ENCODE peak calls at places on chromosomes 3 and 15, in five cellular contexts. E, V, U, X and W are unnamed samples.

GRCh38 chr3:119562307-119562961 is 3.0 kb upstream of the CD80 start:
- DNase-seq in U (no peak), E (no peak), V (no peak), X (no peak), W (no peak)

GRCh38 chr3:111434941-111435622 is 106.9 kb upstream of the CD96 start:
- DNase-seq in X (no peak), U (no peak), E (no peak), V (no peak), W (no peak)

GRCh38 chr3:80087769-80088168 is 320.0 kb upstream of the ROBO1 start:
- DNase-seq in V (no peak), U (no peak), E (no peak), X (no peak), W (no peak)

GRCh38 chr3:1082024-1082633 is 10.7 kb upstream of the CNTN6 start:
- DNase-seq in U (peak; percentile 61), E (peak; percentile 36), V (peak; percentile 78), X (peak; percentile 61), W (no peak)

GRCh38 chr3:70571696-70572095 is 259.3 kb upstream of the MDFIC2 start:
- DNase-seq in V (no peak), U (no peak), E (no peak), X (no peak), W (no peak)

GRCh38 chr3:38834110-38834509 is 18.1 kb upstream of the SCN10A start:
- DNase-seq in E (no peak), U (peak; percentile 83), V (peak; percentile 64), X (peak; percentile 75), W (peak; percentile 61)

GRCh38 chr15:44537728-44538240 is 837 bp downstream of the EIF3J start:
- DNase-seq in U (no peak), X (no peak), E (no peak), V (no peak), W (no peak)

GRCh38 chr15:26503998-26504397 is 268.9 kb downstream of the GABRB3 start:
- DNase-seq in V (no peak), U (no peak), E (no peak), X (no peak), W (no peak)

GRCh38 chr3:11459147-11459837 is 184.4 kb downstream of the VGLL4 start:
- DNase-seq in V (no peak), X (no peak), E (no peak), U (no peak), W (no peak)

GRCh38 chr15:40263036-40263754 is 19.7 kb downstream of the ANKRD63 start:
- DNase-seq in V (peak; percentile 65), E (no peak), U (no peak), X (no peak), W (no peak)

GRCh38 chr3:136954246-136954645 is 3.5 kb upstream of the IL20RB start:
- DNase-seq in X (no peak), V (no peak), E (no peak), U (no peak), W (no peak)

GRCh38 chr15:38589502-38589901 is 24.9 kb upstream of the RASGRP1 start:
- DNase-seq in X (no peak), V (peak; percentile 63), U (no peak), E (peak; percentile 39), W (no peak)

GRCh38 chr3:183764854-183765731 is 60.3 kb downstream of the MAP6D1 start:
- DNase-seq in X (no peak), E (no peak), U (no peak), V (no peak), W (no peak)

GRCh38 chr15:63800739-63801138 is 33.0 kb downstream of the HERC1 start:
- DNase-seq in V (no peak), E (no peak), X (no peak), U (no peak), W (no peak)

GRCh38 chr3:44114142-44114541 is 127.5 kb upstream of the TOPAZ1 start:
- DNase-seq in E (no peak), U (peak; percentile 83), X (no peak), V (peak; percentile 73), W (no peak)

GRCh38 chr15:71677352-71677751 is 133.0 kb upstream of the NR2E3 start:
- DNase-seq in E (no peak), V (peak; percentile 55), X (no peak), U (no peak), W (no peak)
- H3K4me3 ChIP-seq in E (no peak overlapping the region), V (no peak overlapping the region), X (no peak overlapping the region), U (no peak overlapping the region), W (no peak overlapping the region)

DNA sequence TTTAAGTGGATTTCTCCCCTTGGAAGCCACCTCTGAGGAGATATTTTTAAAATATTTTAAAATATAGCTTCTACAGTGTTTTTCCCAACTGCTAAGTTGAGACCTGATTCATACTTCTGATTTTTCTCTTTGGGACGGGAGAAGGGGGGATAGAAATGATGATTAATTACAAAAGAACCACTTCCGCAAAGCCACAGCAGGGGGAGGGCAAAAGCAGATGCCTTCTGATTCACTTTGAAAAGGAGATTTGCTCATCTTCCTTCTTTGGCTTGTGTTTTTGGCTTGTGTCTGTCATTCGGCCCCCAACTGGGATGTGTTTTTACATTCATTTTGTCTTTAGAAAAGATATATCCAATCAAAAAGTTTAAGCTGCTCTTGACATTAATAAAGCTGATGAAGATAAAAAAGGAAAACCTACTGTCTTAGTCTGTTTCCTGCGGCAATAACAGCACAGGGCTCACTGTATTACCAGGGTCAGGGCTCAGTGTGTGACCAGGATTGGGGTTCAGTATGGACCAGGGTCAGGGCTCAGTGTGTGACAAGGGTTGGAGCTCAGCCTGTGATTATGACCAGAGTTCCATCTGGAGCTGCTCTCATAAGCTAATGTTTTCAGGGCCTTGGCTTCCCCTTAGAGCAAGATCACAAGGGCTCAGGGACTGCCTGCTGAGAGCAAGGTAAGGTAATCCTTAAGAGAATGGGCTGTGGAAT is 223.2 kb downstream of the MTHFS start:
- DNase-seq in V (no peak), X (no peak), E (no peak), U (no peak), W (no peak)
- H3K27ac ChIP-seq in V (no peak overlapping the region), X (no peak overlapping the region), E (no peak overlapping the region), U (no peak overlapping the region), W (peak overlapping the region; percentile 36)

GRCh38 chr3:29373016-29373690 is 92.3 kb downstream of the RBMS3 start:
- DNase-seq in U (no peak), X (no peak), V (no peak), E (no peak), W (no peak)
- H3K4me1 ChIP-seq in U (peaks cover 2% of the 10 kb centered on the region), X (peaks cover 44% of the 10 kb centered on the region), V (peaks cover 28% of the 10 kb centered on the region), E (no peaks in the 10 kb centered on the region), W (peaks cover 6% of the 10 kb centered on the region)

GRCh38 chr3:126146034-126146433 is 34.4 kb downstream of the ALDH1L1 start:
- DNase-seq in V (peak; percentile 30), X (no peak), E (no peak), U (peak; percentile 47), W (no peak)
- H3K4me3 ChIP-seq in V (no peak overlapping the region), X (no peak overlapping the region), E (no peak overlapping the region), U (no peak overlapping the region), W (no peak overlapping the region)

DNA sequence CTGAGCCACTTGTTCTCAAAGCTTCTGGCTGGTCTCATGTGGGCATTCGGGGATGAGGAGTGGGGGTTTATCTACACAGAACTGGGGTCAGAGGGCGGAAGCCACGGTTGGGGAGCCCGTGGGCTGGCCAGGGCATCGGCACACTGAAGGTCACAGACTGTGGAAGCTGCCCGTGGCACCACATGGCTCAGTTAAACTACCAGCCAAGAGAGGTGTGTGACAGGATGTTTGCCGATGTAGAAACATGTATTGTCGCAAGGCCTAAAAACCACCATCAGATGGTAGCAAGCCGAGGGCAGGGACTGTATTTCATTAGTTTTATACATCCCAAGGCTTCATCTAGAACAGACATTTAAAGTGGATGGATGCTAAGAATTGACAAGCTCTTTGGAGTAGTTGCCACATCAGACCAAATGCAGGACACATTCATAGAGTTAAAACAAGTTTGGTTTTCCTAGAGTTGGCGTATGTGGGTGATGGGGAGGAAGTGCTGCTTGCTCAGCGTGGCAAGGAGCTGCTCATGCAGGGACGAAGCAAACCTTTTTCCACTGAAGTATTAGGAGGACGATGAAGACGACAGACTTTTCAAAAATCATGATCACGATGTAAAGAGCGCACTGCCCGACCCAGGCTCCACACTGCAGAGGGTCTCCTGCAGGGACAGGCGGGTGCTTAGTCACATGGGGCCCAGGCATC is 9.6 kb upstream of the MUSTN1 start:
- DNase-seq in X (peak; percentile 66), V (no peak), E (no peak), U (peak; percentile 68), W (no peak)
- H3K27ac ChIP-seq in X (peak overlapping the region; percentile 91), V (no peak overlapping the region), E (no peak overlapping the region), U (peak overlapping the region; percentile 86), W (no peak overlapping the region)

DNA sequence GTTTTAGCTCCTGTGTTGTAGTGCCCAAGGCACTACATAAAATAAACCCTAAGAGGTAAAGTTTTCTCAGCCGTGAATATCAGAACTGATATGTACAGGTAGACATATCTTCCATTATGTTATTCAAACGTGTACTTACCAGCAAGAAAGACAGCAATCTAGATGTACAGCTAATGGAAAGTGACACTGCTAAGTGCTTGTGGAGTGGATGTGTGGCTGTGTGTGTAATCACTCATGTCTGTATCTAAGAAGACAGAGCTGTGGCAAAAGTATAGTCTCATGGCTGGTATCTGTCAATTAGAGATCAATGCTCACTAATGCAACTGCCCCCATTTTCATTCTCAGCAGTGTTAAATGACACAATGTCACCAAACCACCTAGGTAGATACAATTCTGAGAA is 101.3 kb downstream of the FMN1 start:
- DNase-seq in E (no peak), X (no peak), U (no peak), V (no peak), W (no peak)
- H3K4me1 ChIP-seq in E (no peaks in the 10 kb centered on the region), X (no peaks in the 10 kb centered on the region), U (no peaks in the 10 kb centered on the region), V (no peaks in the 10 kb centered on the region), W (peaks cover 22% of the 10 kb centered on the region)

GRCh38 chr3:195866686-195867511 is 41.5 kb downstream of the TNK2 start:
- DNase-seq in V (no peak), E (no peak), U (no peak), X (peak; percentile 63), W (no peak)
- H3K4me3 ChIP-seq in V (no peak overlapping the region), E (no peak overlapping the region), U (no peak overlapping the region), X (no peak overlapping the region), W (no peak overlapping the region)